ENCODE peak calls at places on chromosomes 3 and 15, in nine cellular contexts. O is amniotic stem cell, H is ureter, W is GM04504, B is astrocyte, Y is NAMALWA, J is pulmonary artery endothelial cell, A is HT-29, R is MG63. X is an unnamed sample.

GRCh38 chr15:40906947-40907802 is 12.9 kb downstream of the VPS18 start:
- DNase-seq in O (no peak), H (no peak), W (no peak), B (peak), Y (peak), J (no peak), A (peak), R (peak), X (no peak)

GRCh38 chr3:103056552-103056951 is 621.7 kb downstream of the ZPLD1 start:
- DNase-seq in O (no peak), H (no peak), W (no peak), B (peak), Y (no peak), J (no peak), A (peak), R (no peak), X (no peak)

GRCh38 chr3:177329854-177330253 is 132.6 kb upstream of the TBL1XR1 start:
- DNase-seq in O (no peak), H (no peak), W (no peak), B (no peak), Y (no peak), J (no peak), A (no peak), R (peak), X (no peak)

GRCh38 chr15:41930221-41930866 is 36.5 kb upstream of the SPTBN5 start:
- DNase-seq in O (peak), H (no peak), W (peak), B (peak), Y (no peak), J (peak), A (peak), R (peak), X (no peak)

GRCh38 chr15:74889882-74890768 is at the start of gene MPI:
- DNase-seq in O (peak), H (peak), W (no peak), B (peak), Y (peak), J (no peak), A (peak), R (peak), X (peak)

GRCh38 chr15:68561146-68561545 is 17.6 kb upstream of the CORO2B start:
- DNase-seq in O (no peak), H (no peak), W (no peak), B (no peak), Y (no peak), J (no peak), A (no peak), R (no peak), X (no peak)

GRCh38 chr3:35505181-35505580 is 134.1 kb upstream of the ARPP21 start:
- DNase-seq in O (no peak), H (no peak), W (no peak), B (no peak), Y (no peak), J (no peak), A (no peak), R (no peak), X (peak)

GRCh38 chr3:58254144-58254543 is 16.6 kb downstream of the ABHD6 start:
- DNase-seq in O (no peak), H (no peak), W (no peak), B (no peak), Y (no peak), J (no peak), A (no peak), R (no peak), X (no peak)

GRCh38 chr3:157204431-157204830 is 44.5 kb upstream of the CCNL1 start:
- DNase-seq in O (peak), H (no peak), W (peak), B (peak), Y (peak), J (no peak), A (peak), R (no peak), X (peak)

GRCh38 chr15:52567886-52568568 is 803 bp downstream of the ARPP19 start:
- DNase-seq in O (no peak), H (no peak), W (no peak), B (no peak), Y (peak), J (no peak), A (peak), R (peak), X (peak)

GRCh38 chr3:197297020-197297419 is 1.4 kb downstream of the DLG1 start:
- DNase-seq in O (no peak), H (no peak), W (no peak), B (no peak), Y (peak), J (no peak), A (peak), R (no peak), X (no peak)

GRCh38 chr3:125461896-125462295 is 58.1 kb downstream of the SNX4 start:
- DNase-seq in O (no peak), H (no peak), W (no peak), B (no peak), Y (no peak), J (no peak), A (no peak), R (no peak), X (no peak)

GRCh38 chr3:44110643-44111042 is 131.0 kb upstream of the TOPAZ1 start:
- DNase-seq in O (no peak), H (no peak), W (no peak), B (no peak), Y (no peak), J (no peak), A (no peak), R (no peak), X (no peak)

GRCh38 chr3:127473244-127474024 is 117.1 kb downstream of the TPRA1 start:
- DNase-seq in O (no peak), H (no peak), W (no peak), B (no peak), Y (peak), J (no peak), A (peak), R (no peak), X (peak)

GRCh38 chr15:81548350-81549116 is 174.5 kb upstream of the TMC3 start:
- DNase-seq in O (no peak), H (no peak), W (no peak), B (peak), Y (no peak), J (no peak), A (no peak), R (peak), X (no peak)

GRCh38 chr3:16807441-16807840 is 77.3 kb upstream of the PLCL2 start:
- DNase-seq in O (no peak), H (no peak), W (peak), B (no peak), Y (no peak), J (no peak), A (no peak), R (no peak), X (no peak)

GRCh38 chr15:93467327-93467726 is 378.3 kb upstream of the RGMA start:
- DNase-seq in O (no peak), H (peak), W (no peak), B (peak), Y (peak), J (no peak), A (no peak), R (peak), X (no peak)

GRCh38 chr3:103169289-103169688 is 734.5 kb downstream of the ZPLD1 start:
- DNase-seq in O (no peak), H (no peak), W (no peak), B (peak), Y (no peak), J (no peak), A (no peak), R (no peak), X (no peak)

GRCh38 chr15:56913241-56913640 is 5.2 kb upstream of the TCF12 start:
- DNase-seq in O (no peak), H (no peak), W (no peak), B (no peak), Y (no peak), J (no peak), A (no peak), R (no peak), X (no peak)

GRCh38 chr3:52182203-52182602 is 15.8 kb upstream of the ALAS1 start:
- DNase-seq in O (no peak), H (no peak), W (no peak), B (no peak), Y (no peak), J (no peak), A (no peak), R (no peak), X (no peak)

GRCh38 chr3:77825045-77825827 is 785.3 kb downstream of the ROBO2 start:
- DNase-seq in O (peak), H (no peak), W (peak), B (peak), Y (no peak), J (peak), A (peak), R (peak), X (no peak)

GRCh38 chr15:22227411-22227810 is 147.1 kb downstream of the OR4M2 start:
- DNase-seq in O (no peak), H (no peak), W (no peak), B (no peak), Y (no peak), J (no peak), A (no peak), R (no peak), X (no peak)

GRCh38 chr3:30696403-30696819 is 90.0 kb downstream of the TGFBR2 start:
- DNase-seq in O (no peak), H (no peak), W (no peak), B (no peak), Y (no peak), J (no peak), A (no peak), R (no peak), X (no peak)

GRCh38 chr3:112128843-112129727 is 4.0 kb downstream of the GCSAM start:
- DNase-seq in O (no peak), H (no peak), W (peak), B (peak), Y (peak), J (no peak), A (peak), R (no peak), X (peak)

GRCh38 chr15:62021991-62022600 is 38.2 kb downstream of the VPS13C start:
- DNase-seq in O (no peak), H (no peak), W (no peak), B (no peak), Y (peak), J (no peak), A (peak), R (no peak), X (peak)

GRCh38 chr3:101484805-101485620 is 28.0 kb downstream of the SENP7 start:
- DNase-seq in O (no peak), H (no peak), W (no peak), B (peak), Y (no peak), J (no peak), A (no peak), R (peak), X (no peak)